ENCODE peak calls at places on chromosome 4, in five cellular contexts. One of them, this sample, is unnamed.

GRCh38 chr4:95758001-95758400 is 81.9 kb upstream of the PDHA2 start:
- DNase-seq in heart left ventricle: no peak
- DNase-seq in tibial nerve: no peak
- DNase-seq in mammary epithelial cell: no peak
- DNase-seq in hepatocyte: no peak
- DNase-seq in this sample: no peak

GRCh38 chr4:41692717-41693345 is 55.7 kb downstream of the PHOX2B start:
- DNase-seq in heart left ventricle: peak
- DNase-seq in tibial nerve: peak
- DNase-seq in hepatocyte: peak
- DNase-seq in mammary epithelial cell: peak
- DNase-seq in this sample: no peak

GRCh38 chr4:185424905-185425599 is 712 bp downstream of the UFSP2 start:
- DNase-seq in heart left ventricle: no peak
- DNase-seq in tibial nerve: no peak
- DNase-seq in mammary epithelial cell: peak
- DNase-seq in hepatocyte: no peak
- DNase-seq in this sample: no peak

GRCh38 chr4:13627185-13627605 is 330 bp downstream of the BOD1L1 start:
- DNase-seq in hepatocyte: no peak
- DNase-seq in heart left ventricle: peak
- DNase-seq in tibial nerve: no peak
- DNase-seq in mammary epithelial cell: no peak
- DNase-seq in this sample: peak

GRCh38 chr4:141541851-141542250 is 94.5 kb upstream of the IL15 start:
- DNase-seq in heart left ventricle: no peak
- DNase-seq in mammary epithelial cell: no peak
- DNase-seq in tibial nerve: no peak
- DNase-seq in hepatocyte: no peak
- DNase-seq in this sample: no peak

GRCh38 chr4:156779046-156779445 is 192.6 kb downstream of the PDGFC start:
- DNase-seq in heart left ventricle: no peak
- DNase-seq in hepatocyte: no peak
- DNase-seq in mammary epithelial cell: no peak
- DNase-seq in tibial nerve: no peak
- DNase-seq in this sample: no peak

GRCh38 chr4:71231073-71231752 is 107.6 kb upstream of the SLC4A4 start:
- DNase-seq in hepatocyte: peak
- DNase-seq in heart left ventricle: peak
- DNase-seq in mammary epithelial cell: no peak
- DNase-seq in tibial nerve: peak
- DNase-seq in this sample: no peak

GRCh38 chr4:174828845-174829701 is at the start of gene GLRA3:
- DNase-seq in hepatocyte: peak
- DNase-seq in heart left ventricle: peak
- DNase-seq in mammary epithelial cell: peak
- DNase-seq in tibial nerve: peak
- DNase-seq in this sample: peak

GRCh38 chr4:156654410-156654809 is 317.2 kb downstream of the PDGFC start:
- DNase-seq in mammary epithelial cell: no peak
- DNase-seq in hepatocyte: no peak
- DNase-seq in tibial nerve: no peak
- DNase-seq in heart left ventricle: no peak
- DNase-seq in this sample: no peak

GRCh38 chr4:102612195-102612594 is 111.0 kb downstream of the NFKB1 start:
- DNase-seq in heart left ventricle: no peak
- DNase-seq in mammary epithelial cell: peak
- DNase-seq in tibial nerve: no peak
- DNase-seq in hepatocyte: no peak
- DNase-seq in this sample: no peak

GRCh38 chr4:54152846-54153600 is 53.1 kb downstream of the GSX2 start:
- DNase-seq in heart left ventricle: no peak
- DNase-seq in hepatocyte: no peak
- DNase-seq in mammary epithelial cell: peak
- DNase-seq in tibial nerve: no peak
- DNase-seq in this sample: no peak

GRCh38 chr4:95095352-95095974 is 337.7 kb downstream of the BMPR1B start:
- DNase-seq in tibial nerve: no peak
- DNase-seq in hepatocyte: peak
- DNase-seq in heart left ventricle: no peak
- DNase-seq in mammary epithelial cell: peak
- DNase-seq in this sample: no peak

GRCh38 chr4:5757536-5757935 is 46.5 kb downstream of the EVC start:
- DNase-seq in mammary epithelial cell: peak
- DNase-seq in heart left ventricle: no peak
- DNase-seq in tibial nerve: no peak
- DNase-seq in hepatocyte: no peak
- DNase-seq in this sample: no peak

GRCh38 chr4:143482753-143483362 is 30.6 kb upstream of the SMARCA5 start:
- DNase-seq in tibial nerve: peak
- DNase-seq in mammary epithelial cell: peak
- DNase-seq in heart left ventricle: no peak
- DNase-seq in hepatocyte: peak
- DNase-seq in this sample: no peak
- TF ChIP-seq CTCF in tibial nerve: peak
- TF ChIP-seq CTCF in mammary epithelial cell: peak
- TF ChIP-seq CTCF in heart left ventricle: peak
- TF ChIP-seq CTCF in hepatocyte: peak
- TF ChIP-seq CTCF in this sample: peak

DNA sequence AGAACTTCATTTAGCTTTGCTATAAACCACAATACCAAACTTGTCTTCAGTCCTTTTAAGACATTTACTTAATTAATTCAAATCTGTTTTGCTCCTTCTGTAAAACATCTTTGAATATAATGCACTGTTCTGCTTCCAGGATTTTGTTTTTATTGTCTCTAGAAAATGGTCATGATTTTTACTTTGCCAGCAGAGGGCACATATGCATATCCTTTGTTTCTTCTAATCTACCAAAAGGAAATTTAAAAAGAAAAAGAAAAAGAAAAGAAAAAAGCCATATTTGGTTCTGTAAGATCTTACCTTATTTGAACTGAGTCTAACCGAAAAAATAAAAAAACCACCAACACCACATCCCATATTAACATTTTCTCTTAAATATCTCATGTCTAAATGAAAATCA is 101.9 kb upstream of the CCSER1 start:
- DNase-seq in mammary epithelial cell: peak
- DNase-seq in tibial nerve: no peak
- DNase-seq in heart left ventricle: no peak
- DNase-seq in hepatocyte: peak
- DNase-seq in this sample: no peak
- TF ChIP-seq CTCF in mammary epithelial cell: peak
- TF ChIP-seq CTCF in tibial nerve: no peak
- TF ChIP-seq CTCF in heart left ventricle: no peak
- TF ChIP-seq CTCF in hepatocyte: peak
- TF ChIP-seq CTCF in this sample: peak

GRCh38 chr4:122733805-122734155 is 1.3 kb downstream of the BBS12 start:
- DNase-seq in hepatocyte: no peak
- DNase-seq in mammary epithelial cell: no peak
- DNase-seq in tibial nerve: no peak
- DNase-seq in heart left ventricle: no peak
- DNase-seq in this sample: no peak

GRCh38 chr4:122731676-122732075 is 828 bp upstream of the BBS12 start:
- DNase-seq in mammary epithelial cell: no peak
- DNase-seq in tibial nerve: no peak
- DNase-seq in hepatocyte: no peak
- DNase-seq in heart left ventricle: no peak
- DNase-seq in this sample: no peak

GRCh38 chr4:122728781-122729330 is 3.6 kb upstream of the BBS12 start:
- DNase-seq in heart left ventricle: no peak
- DNase-seq in mammary epithelial cell: no peak
- DNase-seq in tibial nerve: no peak
- DNase-seq in hepatocyte: no peak
- DNase-seq in this sample: no peak

GRCh38 chr4:122732329-122733026 is at the start of gene BBS12:
- DNase-seq in tibial nerve: peak
- DNase-seq in mammary epithelial cell: peak
- DNase-seq in hepatocyte: peak
- DNase-seq in heart left ventricle: peak
- DNase-seq in this sample: peak
- TF ChIP-seq CTCF in tibial nerve: peak
- TF ChIP-seq CTCF in mammary epithelial cell: peak
- TF ChIP-seq CTCF in hepatocyte: peak
- TF ChIP-seq CTCF in heart left ventricle: peak
- TF ChIP-seq CTCF in this sample: no peak

GRCh38 chr4:4248885-4249203 is 821 bp upstream of the TMEM128 start:
- DNase-seq in tibial nerve: no peak
- DNase-seq in mammary epithelial cell: no peak
- DNase-seq in heart left ventricle: no peak
- DNase-seq in hepatocyte: no peak
- DNase-seq in this sample: no peak

GRCh38 chr4:4247711-4248035 is 350 bp downstream of the TMEM128 start:
- DNase-seq in mammary epithelial cell: no peak
- DNase-seq in hepatocyte: no peak
- DNase-seq in heart left ventricle: no peak
- DNase-seq in tibial nerve: no peak
- DNase-seq in this sample: no peak

GRCh38 chr4:4245172-4245571 is 2.9 kb downstream of the TMEM128 start:
- DNase-seq in hepatocyte: no peak
- DNase-seq in heart left ventricle: no peak
- DNase-seq in tibial nerve: no peak
- DNase-seq in mammary epithelial cell: no peak
- DNase-seq in this sample: no peak

GRCh38 chr4:4249876-4250275 is 1.9 kb upstream of the TMEM128 start:
- DNase-seq in mammary epithelial cell: no peak
- DNase-seq in tibial nerve: no peak
- DNase-seq in heart left ventricle: no peak
- DNase-seq in hepatocyte: no peak
- DNase-seq in this sample: no peak

GRCh38 chr4:4248036-4248884 is at the start of gene TMEM128:
- DNase-seq in heart left ventricle: peak
- DNase-seq in tibial nerve: peak
- DNase-seq in hepatocyte: peak
- DNase-seq in mammary epithelial cell: peak
- DNase-seq in this sample: peak
- TF ChIP-seq CTCF in heart left ventricle: no peak
- TF ChIP-seq CTCF in tibial nerve: no peak
- TF ChIP-seq CTCF in hepatocyte: peak
- TF ChIP-seq CTCF in mammary epithelial cell: peak
- TF ChIP-seq CTCF in this sample: no peak

This sample was measured in CD14-positive monocyte.